ENCODE peak calls at places on chromosomes 12 and 14, in ten cellular contexts. O is Karpas-422, L is HCT116, Y is OCI-LY7, T is GM23338, J is hepatocyte, A is GM23248, E is SK-N-SH, M is PC-9, G is MM.1S. C is an unnamed sample.

GRCh38 chr14:41973178-41973577 is 366.5 kb downstream of the LRFN5 start:
- DNase-seq in O (no peak), L (no peak), Y (peak; percentile 16), T (no peak), J (no peak), A (no peak), E (no peak), M (no peak), G (no peak), C (no peak)

GRCh38 chr12:102197789-102198188 is at the start of gene PMCH:
- DNase-seq in O (no peak), L (no peak), Y (no peak), T (no peak), J (no peak), A (peak; percentile 43), E (no peak), M (no peak), G (no peak), C (peak; percentile 40)

GRCh38 chr14:94048676-94049624 is 22.8 kb downstream of the OTUB2 start:
- DNase-seq in O (no peak), L (no peak), Y (no peak), T (no peak), J (no peak), A (no peak), E (peak; percentile 71), M (no peak), G (no peak), C (no peak)

GRCh38 chr12:24948816-24949722 is at the start of gene BCAT1:
- DNase-seq in O (peak; percentile 92), L (no peak), Y (peak; percentile 93), T (peak; percentile 89), J (peak; percentile 79), A (peak; percentile 92), E (peak; percentile 79), M (peak; percentile 55), G (peak; percentile 30), C (no peak)

GRCh38 chr12:95739561-95740313 is 50.8 kb downstream of the NTN4 start:
- DNase-seq in O (no peak), L (no peak), Y (no peak), T (no peak), J (no peak), A (no peak), E (no peak), M (no peak), G (no peak), C (no peak)

GRCh38 chr14:24368562-24369252 is 723 bp downstream of the NFATC4 start:
- DNase-seq in O (peak; percentile 56), L (no peak), Y (peak; percentile 53), T (peak; percentile 87), J (peak; percentile 90), A (peak; percentile 90), E (peak; percentile 94), M (peak; percentile 15), G (no peak), C (no peak)

GRCh38 chr12:62632521-62632920 is 165.9 kb downstream of the MON2 start:
- DNase-seq in O (no peak), L (no peak), Y (no peak), T (peak; percentile 72), J (peak; percentile 55), A (peak; percentile 69), E (peak; percentile 79), M (peak; percentile 5), G (no peak), C (no peak)

GRCh38 chr12:6310771-6311610 is 509 bp downstream of the PLEKHG6 start:
- DNase-seq in O (no peak), L (no peak), Y (no peak), T (peak; percentile 88), J (peak; percentile 63), A (no peak), E (no peak), M (no peak), G (no peak), C (no peak)

GRCh38 chr12:47349102-47349769 is 269.5 kb upstream of the AMIGO2 start:
- DNase-seq in O (no peak), L (no peak), Y (no peak), T (no peak), J (no peak), A (no peak), E (no peak), M (no peak), G (no peak), C (no peak)

GRCh38 chr12:77238368-77238767 is 173.0 kb upstream of the E2F7 start:
- DNase-seq in O (no peak), L (no peak), Y (no peak), T (no peak), J (no peak), A (no peak), E (no peak), M (no peak), G (no peak), C (no peak)

GRCh38 chr14:95156765-95157194 is 549 bp downstream of the DICER1 start:
- DNase-seq in O (peak; percentile 79), L (no peak), Y (peak; percentile 48), T (no peak), J (peak; percentile 72), A (peak; percentile 77), E (no peak), M (peak; percentile 3), G (peak; percentile 7), C (peak; percentile 14)

DNA sequence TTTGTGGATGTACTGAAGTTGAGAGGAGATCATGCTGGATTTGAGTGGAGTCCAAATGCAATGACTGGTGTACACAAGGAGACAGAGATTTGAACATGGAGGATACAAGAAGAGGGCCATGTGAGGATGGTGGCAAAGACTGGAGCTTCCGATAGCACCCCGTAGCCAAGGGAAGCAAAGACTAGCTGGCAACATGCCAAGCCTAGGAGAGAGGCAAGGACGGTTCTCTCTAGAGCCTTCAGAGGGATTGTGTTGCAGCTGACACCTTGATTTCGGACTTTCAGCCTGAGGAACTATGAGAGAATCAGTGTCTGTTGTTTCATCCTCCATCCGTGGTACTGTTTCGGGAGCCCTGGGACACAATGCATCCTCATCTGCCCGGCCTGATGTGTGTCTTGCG is 202.5 kb downstream of the SLC15A4 start:
- DNase-seq in O (no peak), L (no peak), Y (no peak), T (no peak), J (no peak), A (no peak), E (no peak), M (no peak), G (no peak), C (no peak)
- H3K9me2 ChIP-seq in O (no peaks in the 10 kb centered on the region), L (no peaks in the 10 kb centered on the region), Y (no peaks in the 10 kb centered on the region), T (no peaks in the 10 kb centered on the region), J (no peaks in the 10 kb centered on the region), A (no peaks in the 10 kb centered on the region), E (no peaks in the 10 kb centered on the region), M (no peaks in the 10 kb centered on the region), G (no peaks in the 10 kb centered on the region), C (no peaks in the 10 kb centered on the region)

GRCh38 chr14:103246089-103246488 is 87.9 kb upstream of the EIF5 start:
- DNase-seq in O (no peak), L (no peak), Y (no peak), T (no peak), J (no peak), A (no peak), E (no peak), M (no peak), G (no peak), C (no peak)

GRCh38 chr14:103250181-103250580 is 83.9 kb upstream of the EIF5 start:
- DNase-seq in O (no peak), L (no peak), Y (no peak), T (peak; percentile 47), J (no peak), A (no peak), E (no peak), M (no peak), G (no peak), C (no peak)

GRCh38 chr14:103247169-103247606 is 86.8 kb upstream of the EIF5 start:
- DNase-seq in O (no peak), L (no peak), Y (no peak), T (no peak), J (no peak), A (no peak), E (no peak), M (no peak), G (no peak), C (no peak)

GRCh38 chr14:103255555-103255954 is 78.5 kb upstream of the EIF5 start:
- DNase-seq in O (no peak), L (no peak), Y (no peak), T (no peak), J (no peak), A (no peak), E (no peak), M (peak; percentile 43), G (no peak), C (no peak)

DNA sequence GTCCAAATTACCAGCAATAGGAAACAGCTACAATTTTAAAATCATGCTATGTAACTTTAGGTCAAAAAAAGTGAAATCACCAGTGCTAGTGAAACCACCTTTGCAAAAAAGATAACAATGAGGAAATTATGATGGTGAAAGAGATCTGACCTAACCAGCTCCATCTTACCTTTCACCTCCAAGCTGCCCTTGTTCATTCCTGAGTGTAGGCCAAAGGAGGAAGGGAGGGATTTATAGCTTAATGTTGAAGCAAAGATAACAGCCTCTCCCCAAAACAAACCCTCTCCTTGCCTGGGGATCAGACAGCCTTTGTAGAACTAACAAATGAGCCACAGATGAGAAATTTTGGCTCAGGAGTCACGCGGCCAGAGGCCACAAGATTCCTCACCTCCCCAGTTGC is 83.1 kb upstream of the EIF5 start:
- DNase-seq in O (no peak), L (no peak), Y (no peak), T (no peak), J (no peak), A (no peak), E (no peak), M (peak; percentile 36), G (no peak), C (peak; percentile 56)
- H3K9me2 ChIP-seq in O (no peaks in the 10 kb centered on the region), L (no peaks in the 10 kb centered on the region), Y (no peaks in the 10 kb centered on the region), T (peaks cover 3% of the 10 kb centered on the region), J (no peaks in the 10 kb centered on the region), A (no peaks in the 10 kb centered on the region), E (no peaks in the 10 kb centered on the region), M (no peaks in the 10 kb centered on the region), G (no peaks in the 10 kb centered on the region), C (no peaks in the 10 kb centered on the region)

GRCh38 chr12:129997239-129997638 is 93.4 kb upstream of the TMEM132D start:
- DNase-seq in O (no peak), L (no peak), Y (no peak), T (peak; percentile 77), J (no peak), A (no peak), E (no peak), M (no peak), G (no peak), C (no peak)

DNA sequence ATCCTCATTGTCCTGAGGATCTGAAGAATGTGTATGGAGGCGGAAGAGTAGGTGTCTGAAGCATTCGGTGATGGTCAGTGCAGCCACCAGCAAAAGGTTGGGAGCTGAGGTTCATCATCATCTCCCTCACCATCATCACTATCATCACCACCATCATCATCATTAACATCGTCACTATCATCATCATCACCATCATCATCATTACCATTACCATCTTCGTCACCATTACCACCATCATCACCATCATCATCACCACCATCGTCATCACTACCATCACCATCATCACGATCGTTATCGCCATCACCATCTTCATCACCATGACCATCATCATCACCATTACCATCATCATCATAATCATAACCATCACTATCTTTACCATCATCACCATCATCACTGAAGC is 90.8 kb upstream of the TMEM132D start:
- DNase-seq in O (no peak), L (no peak), Y (no peak), T (no peak), J (no peak), A (no peak), E (no peak), M (no peak), G (no peak), C (no peak)
- H3K9me2 ChIP-seq in O (no peaks in the 10 kb centered on the region), L (no peaks in the 10 kb centered on the region), Y (no peaks in the 10 kb centered on the region), T (peaks cover 3% of the 10 kb centered on the region), J (no peaks in the 10 kb centered on the region), A (no peaks in the 10 kb centered on the region), E (no peaks in the 10 kb centered on the region), M (no peaks in the 10 kb centered on the region), G (no peaks in the 10 kb centered on the region), C (no peaks in the 10 kb centered on the region)

GRCh38 chr14:104171948-104172347 is 33.6 kb downstream of the KIF26A start:
- DNase-seq in O (no peak), L (no peak), Y (no peak), T (no peak), J (no peak), A (no peak), E (no peak), M (no peak), G (no peak), C (no peak)
- H3K9me2 ChIP-seq in O (no peaks in the 10 kb centered on the region), L (no peaks in the 10 kb centered on the region), Y (no peaks in the 10 kb centered on the region), T (no peaks in the 10 kb centered on the region), J (no peaks in the 10 kb centered on the region), A (no peaks in the 10 kb centered on the region), E (no peaks in the 10 kb centered on the region), M (no peaks in the 10 kb centered on the region), G (no peaks in the 10 kb centered on the region), C (no peaks in the 10 kb centered on the region)